ENCODE peak calls at places on chromosomes 16 and 17, in seven cellular contexts. W is heart left ventricle, T is fibroblast of lung, S is tibial nerve, F is mammary epithelial cell, Y is BJ, A is body of pancreas. N is an unnamed sample. For H3K27me3, the result is how much of the 10 kb centered on the place peaks cover.

GRCh38 chr17:12745481-12745880 is 43.8 kb upstream of the ARHGAP44 start:
- DNase-seq in W (no peak), S (no peak), Y (no peak), F (no peak), T (no peak), A (no peak), N (no peak)

GRCh38 chr17:29742210-29742513 is 119.5 kb upstream of the CORO6 start:
- DNase-seq in F (no peak), W (no peak), A (no peak), T (no peak), S (no peak), Y (no peak), N (no peak)

GRCh38 chr16:89546781-89547180 is 13.7 kb upstream of the RPL13 start:
- DNase-seq in Y (no peak), W (no peak), T (no peak), S (no peak), F (no peak), A (no peak), N (no peak)

GRCh38 chr17:20157078-20157360 is 147.9 kb downstream of the SPECC1 start:
- DNase-seq in A (no peak), F (no peak), S (no peak), T (no peak), Y (no peak), W (no peak), N (no peak)

GRCh38 chr17:17264430-17264829 is 16.6 kb downstream of the COPS3 start:
- DNase-seq in T (no peak), W (no peak), F (no peak), S (no peak), A (no peak), Y (no peak), N (no peak)

GRCh38 chr17:29613371-29613837 is 9.3 kb downstream of the CORO6 start:
- DNase-seq in F (no peak), S (peak), A (peak), Y (no peak), W (peak), T (peak), N (no peak)

GRCh38 chr16:19613834-19614233 is 58.3 kb downstream of the VPS35L start:
- DNase-seq in F (no peak), T (no peak), W (no peak), Y (no peak), A (no peak), S (no peak), N (no peak)

GRCh38 chr16:49127103-49127502 is 154.5 kb downstream of the CBLN1 start:
- DNase-seq in A (no peak), F (no peak), T (no peak), Y (no peak), S (no peak), W (no peak), N (no peak)

GRCh38 chr17:45241315-45242011 is 19.8 kb downstream of the FMNL1 start:
- DNase-seq in W (no peak), F (no peak), T (no peak), A (peak), S (no peak), Y (no peak), N (no peak)

GRCh38 chr17:76826290-76827138 is 41.7 kb upstream of the MGAT5B start:
- DNase-seq in S (no peak), Y (no peak), T (no peak), W (no peak), A (no peak), F (no peak), N (no peak)

GRCh38 chr17:11899494-11899893 is 97.8 kb downstream of the ZNF18 start:
- DNase-seq in W (no peak), F (no peak), Y (no peak), T (no peak), A (no peak), S (no peak), N (no peak)

GRCh38 chr16:3456374-3456773 is 12.9 kb downstream of the NAA60 start:
- DNase-seq in W (no peak), T (no peak), Y (no peak), S (no peak), F (no peak), A (no peak), N (no peak)

GRCh38 chr16:685967-686366 is 1.8 kb upstream of the JMJD8 start:
- DNase-seq in F (no peak), T (peak), S (no peak), Y (no peak), A (peak), W (no peak), N (no peak)

GRCh38 chr17:51298508-51299371 is 38.4 kb downstream of the UTP18 start:
- DNase-seq in W (no peak), Y (no peak), A (peak), T (peak), S (no peak), F (peak), N (peak)

GRCh38 chr17:68705331-68706166 is 104.4 kb upstream of the FAM20A start:
- DNase-seq in S (no peak), F (peak), T (peak), W (no peak), A (no peak), Y (peak), N (no peak)

GRCh38 chr17:61289408-61290385 is 109.9 kb upstream of the TBX2 start:
- DNase-seq in Y (no peak), S (no peak), A (no peak), T (no peak), W (no peak), F (no peak), N (no peak)

GRCh38 chr17:17729620-17730249 is 48.5 kb downstream of the RAI1 start:
- DNase-seq in F (no peak), W (no peak), S (no peak), Y (no peak), T (no peak), A (peak), N (no peak)

GRCh38 chr17:82438401-82439193 is 12.0 kb downstream of the CYBC1 start:
- DNase-seq in Y (no peak), W (no peak), F (no peak), S (no peak), A (peak), T (no peak), N (no peak)

GRCh38 chr16:1812732-1813163 is 13.9 kb downstream of the HAGH start:
- DNase-seq in Y (no peak), W (peak), S (no peak), A (peak), F (peak), T (peak), N (peak)

GRCh38 chr16:53282975-53283946 is 151.0 kb upstream of the RBL2 start:
- DNase-seq in F (peak), S (no peak), T (peak), A (no peak), W (no peak), Y (no peak), N (peak)

GRCh38 chr16:80710918-80711317 is 93.5 kb downstream of the CDYL2 start:
- DNase-seq in Y (no peak), F (no peak), S (no peak), W (no peak), A (no peak), T (no peak), N (no peak)

GRCh38 chr16:85821441-85821901 is 22.0 kb downstream of the COX4I1 start:
- DNase-seq in A (peak), W (peak), S (peak), T (peak), Y (no peak), F (peak), N (peak)

GRCh38 chr16:56102159-56102798 is 89.0 kb upstream of the GNAO1 start:
- DNase-seq in S (no peak), A (peak), F (no peak), T (peak), Y (no peak), W (peak), N (no peak)

GRCh38 chr17:35104844-35105450 is 14.7 kb downstream of the RAD51D start:
- DNase-seq in W (no peak), F (no peak), Y (no peak), T (no peak), A (no peak), S (no peak), N (no peak)

GRCh38 chr16:14405611-14406537 is 224.2 kb downstream of the PARN start:
- DNase-seq in S (no peak), T (no peak), Y (no peak), A (no peak), W (no peak), F (no peak), N (no peak)

GRCh38 chr16:15484662-15485061 is 50.3 kb downstream of the BMERB1 start:
- DNase-seq in S (no peak), W (no peak), Y (no peak), A (no peak), F (peak), T (peak), N (no peak)

GRCh38 chr17:34423978-34424813 is 61.2 kb upstream of the CCL1 start:
- DNase-seq in A (no peak), Y (no peak), F (no peak), S (no peak), T (no peak), W (no peak), N (no peak)

GRCh38 chr17:41464682-41465081 is 2.5 kb downstream of the KRT32 start:
- DNase-seq in S (peak), A (peak), W (peak), Y (peak), T (peak), F (peak), N (peak)

GRCh38 chr16:27599606-27600005 is 49.7 kb downstream of the KATNIP start:
- DNase-seq in A (no peak), S (no peak), W (no peak), F (no peak), T (no peak), Y (no peak), N (no peak)

GRCh38 chr16:66103245-66103644 is 263.2 kb upstream of the CDH5 start:
- DNase-seq in A (no peak), W (no peak), T (peak), F (no peak), S (no peak), Y (no peak), N (no peak)

GRCh38 chr16:15572329-15573001 is 70.5 kb downstream of the MARF1 start:
- DNase-seq in A (no peak), Y (peak), F (no peak), W (no peak), S (no peak), T (peak), N (peak)

GRCh38 chr17:60840456-60840855 is 162.8 kb downstream of the BCAS3 start:
- DNase-seq in W (no peak), A (no peak), S (no peak), T (peak), F (no peak), Y (peak), N (peak)

GRCh38 chr17:7560172-7561027 is 1.3 kb upstream of the SENP3 start:
- DNase-seq in S (no peak), Y (no peak), A (peak), T (peak), W (peak), F (peak), N (no peak)

GRCh38 chr17:73291260-73291801 is 20.5 kb downstream of the CDC42EP4 start:
- DNase-seq in T (peak), S (peak), F (peak), Y (peak), A (peak), W (peak), N (no peak)

GRCh38 chr17:28526381-28526780 is 20.2 kb downstream of the FOXN1 start:
- DNase-seq in S (no peak), T (no peak), F (no peak), Y (no peak), A (peak), W (no peak), N (no peak)

GRCh38 chr17:2706911-2707510 is 4.6 kb downstream of the CLUH start:
- DNase-seq in F (no peak), Y (no peak), A (no peak), S (no peak), W (no peak), T (no peak), N (no peak)

GRCh38 chr16:3175157-3176153 is 12.5 kb upstream of the OR1F1 start:
- DNase-seq in W (no peak), S (no peak), F (peak), T (no peak), Y (no peak), A (no peak), N (no peak)

GRCh38 chr17:51434434-51435170 is 174.3 kb downstream of the UTP18 start:
- DNase-seq in W (no peak), A (no peak), S (no peak), T (no peak), F (peak), Y (no peak), N (no peak)

GRCh38 chr17:79842656-79843474 is 3.6 kb upstream of the CBX4 start:
- DNase-seq in S (no peak), F (no peak), Y (no peak), A (peak), W (no peak), T (peak), N (no peak)
- TF ChIP-seq CTCF in S (peak), F (no peak), Y (no peak), A (no peak), W (no peak), T (no peak), N (peak)

DNA sequence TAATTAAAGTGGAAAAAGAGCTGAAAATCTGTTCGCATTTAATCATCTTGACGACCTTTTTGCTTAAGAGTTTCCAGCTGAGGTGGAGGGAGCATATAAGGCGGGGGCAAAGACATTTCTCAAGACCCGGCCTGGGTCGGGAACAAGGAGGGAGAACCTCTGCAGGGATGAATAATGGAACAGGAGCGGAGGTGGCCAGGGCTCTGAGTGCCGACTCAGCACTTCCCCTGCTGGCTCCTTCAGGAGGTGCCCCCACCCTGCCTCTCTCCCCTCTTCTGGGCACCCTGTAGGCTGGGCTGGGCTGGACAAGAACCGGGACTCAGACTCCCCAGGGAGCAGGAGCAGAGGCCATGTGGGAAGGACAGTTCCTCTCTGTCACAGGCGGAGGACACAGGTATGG is 7.9 kb upstream of the NGFR start:
- DNase-seq in F (no peak), A (no peak), S (no peak), W (no peak), Y (no peak), T (no peak), N (no peak)
- H3K27me3 ChIP-seq in F (under half), A (under half), S (under half), W (under half), Y (under half), T (under half), N (half or more)

GRCh38 chr16:17617021-17617420 is 146.3 kb upstream of the XYLT1 start:
- DNase-seq in A (no peak), T (no peak), F (no peak), W (no peak), S (no peak), Y (no peak), N (no peak)
- H3K4me3 ChIP-seq in A (no peak), T (no peak), F (no peak), W (no peak), S (no peak), Y (no peak), N (no peak)

GRCh38 chr16:11609474-11610120 is 22.9 kb upstream of the LITAF start:
- DNase-seq in F (no peak), Y (no peak), S (no peak), T (no peak), W (no peak), A (no peak), N (no peak)

GRCh38 chr16:11613381-11614303 is 26.9 kb upstream of the LITAF start:
- DNase-seq in F (peak), T (peak), S (peak), Y (no peak), A (no peak), W (peak), N (no peak)

GRCh38 chr16:11612110-11612981 is 25.6 kb upstream of the LITAF start:
- DNase-seq in S (no peak), T (no peak), W (no peak), F (peak), A (peak), Y (no peak), N (no peak)

GRCh38 chr16:11610121-11610505 is 23.4 kb upstream of the LITAF start:
- DNase-seq in S (no peak), Y (no peak), W (no peak), F (no peak), A (no peak), T (no peak), N (no peak)

GRCh38 chr16:11610580-11610979 is 23.9 kb upstream of the LITAF start:
- DNase-seq in F (no peak), S (no peak), T (no peak), Y (no peak), A (no peak), W (no peak), N (no peak)
- TF ChIP-seq CTCF in F (no peak), S (no peak), T (no peak), Y (no peak), A (no peak), W (no peak), N (no peak)